ENCODE peak calls at places on chromosomes 16 and 17, in four cellular contexts. One of them, this sample, is unnamed.

GRCh38 chr16:38941-39892 is 14.2 kb downstream of the POLR3K start:
- DNase-seq in neural progenitor cell: no peak
- DNase-seq in GM12878: peak
- DNase-seq in endothelial cell of umbilical vein: no peak
- DNase-seq in this sample: peak

GRCh38 chr16:85514601-85515318 is 98.4 kb upstream of the GSE1 start:
- DNase-seq in neural progenitor cell: peak
- DNase-seq in GM12878: no peak
- DNase-seq in endothelial cell of umbilical vein: no peak
- DNase-seq in this sample: no peak

GRCh38 chr17:15346196-15346595 is 4.8 kb upstream of the TEKT3 start:
- DNase-seq in neural progenitor cell: no peak
- DNase-seq in GM12878: no peak
- DNase-seq in endothelial cell of umbilical vein: no peak
- DNase-seq in this sample: no peak

GRCh38 chr17:37717627-37718382 is 27.1 kb downstream of the HNF1B start:
- DNase-seq in neural progenitor cell: no peak
- DNase-seq in GM12878: no peak
- DNase-seq in endothelial cell of umbilical vein: no peak
- DNase-seq in this sample: no peak

GRCh38 chr17:6452471-6453266 is 8.4 kb downstream of the PIMREG start:
- DNase-seq in neural progenitor cell: no peak
- DNase-seq in GM12878: no peak
- DNase-seq in endothelial cell of umbilical vein: no peak
- DNase-seq in this sample: no peak

GRCh38 chr16:72195609-72196008 is 23.7 kb upstream of the PMFBP1 start:
- DNase-seq in neural progenitor cell: peak
- DNase-seq in GM12878: no peak
- DNase-seq in endothelial cell of umbilical vein: no peak
- DNase-seq in this sample: no peak

GRCh38 chr17:67606896-67607604 is 110.7 kb upstream of the NOL11 start:
- DNase-seq in neural progenitor cell: no peak
- DNase-seq in GM12878: no peak
- DNase-seq in endothelial cell of umbilical vein: peak
- DNase-seq in this sample: no peak

GRCh38 chr17:31523862-31524730 is 132.6 kb downstream of the RAB11FIP4 start:
- DNase-seq in neural progenitor cell: no peak
- DNase-seq in GM12878: no peak
- DNase-seq in endothelial cell of umbilical vein: no peak
- DNase-seq in this sample: no peak

GRCh38 chr16:81189100-81189664 is 49.3 kb upstream of the BCO1 start:
- DNase-seq in neural progenitor cell: no peak
- DNase-seq in GM12878: no peak
- DNase-seq in endothelial cell of umbilical vein: no peak
- DNase-seq in this sample: no peak

GRCh38 chr17:82458885-82459424 is 414 bp downstream of the NARF start:
- DNase-seq in neural progenitor cell: peak
- DNase-seq in GM12878: no peak
- DNase-seq in endothelial cell of umbilical vein: peak
- DNase-seq in this sample: no peak

GRCh38 chr16:10126686-10127085 is 55.5 kb downstream of the GRIN2A start:
- DNase-seq in neural progenitor cell: no peak
- DNase-seq in GM12878: no peak
- DNase-seq in endothelial cell of umbilical vein: no peak
- DNase-seq in this sample: no peak

DNA sequence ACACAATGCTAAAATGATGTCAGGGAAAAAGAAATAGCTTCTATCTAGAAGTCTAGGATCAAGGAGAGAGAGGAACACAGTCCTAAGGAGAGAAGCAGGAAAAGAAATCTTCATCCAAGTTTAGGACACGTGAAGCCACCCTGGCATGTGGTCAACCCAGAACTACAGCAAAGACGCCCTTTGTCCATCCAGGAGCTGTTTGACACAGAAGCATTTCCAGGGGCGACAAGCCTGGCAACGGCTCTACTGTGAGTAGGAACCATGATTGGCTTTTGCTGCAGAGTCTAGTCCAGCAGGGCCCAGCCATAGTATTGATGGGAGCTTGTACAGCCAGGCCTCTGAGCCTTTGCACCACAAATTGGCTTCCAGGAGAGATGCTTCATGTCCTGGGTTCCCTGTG is 185.4 kb upstream of the RPL38 start:
- DNase-seq in neural progenitor cell: no peak
- DNase-seq in GM12878: no peak
- DNase-seq in endothelial cell of umbilical vein: no peak
- DNase-seq in this sample: no peak
- H3K4me2 ChIP-seq in neural progenitor cell: no peak
- H3K4me2 ChIP-seq in GM12878: no peak
- H3K4me2 ChIP-seq in endothelial cell of umbilical vein: no peak
- H3K4me2 ChIP-seq in this sample: no peak

GRCh38 chr16:49521706-49522325 is 148.2 kb downstream of the C16orf78 start:
- DNase-seq in neural progenitor cell: no peak
- DNase-seq in GM12878: no peak
- DNase-seq in endothelial cell of umbilical vein: no peak
- DNase-seq in this sample: peak
- H3K4me2 ChIP-seq in neural progenitor cell: no peak
- H3K4me2 ChIP-seq in GM12878: no peak
- H3K4me2 ChIP-seq in endothelial cell of umbilical vein: no peak
- H3K4me2 ChIP-seq in this sample: no peak

GRCh38 chr17:19937522-19937921 is 40.1 kb downstream of the AKAP10 start:
- DNase-seq in neural progenitor cell: no peak
- DNase-seq in GM12878: no peak
- DNase-seq in endothelial cell of umbilical vein: no peak
- DNase-seq in this sample: no peak
- H3K4me2 ChIP-seq in neural progenitor cell: no peak
- H3K4me2 ChIP-seq in GM12878: no peak
- H3K4me2 ChIP-seq in endothelial cell of umbilical vein: no peak
- H3K4me2 ChIP-seq in this sample: no peak

DNA sequence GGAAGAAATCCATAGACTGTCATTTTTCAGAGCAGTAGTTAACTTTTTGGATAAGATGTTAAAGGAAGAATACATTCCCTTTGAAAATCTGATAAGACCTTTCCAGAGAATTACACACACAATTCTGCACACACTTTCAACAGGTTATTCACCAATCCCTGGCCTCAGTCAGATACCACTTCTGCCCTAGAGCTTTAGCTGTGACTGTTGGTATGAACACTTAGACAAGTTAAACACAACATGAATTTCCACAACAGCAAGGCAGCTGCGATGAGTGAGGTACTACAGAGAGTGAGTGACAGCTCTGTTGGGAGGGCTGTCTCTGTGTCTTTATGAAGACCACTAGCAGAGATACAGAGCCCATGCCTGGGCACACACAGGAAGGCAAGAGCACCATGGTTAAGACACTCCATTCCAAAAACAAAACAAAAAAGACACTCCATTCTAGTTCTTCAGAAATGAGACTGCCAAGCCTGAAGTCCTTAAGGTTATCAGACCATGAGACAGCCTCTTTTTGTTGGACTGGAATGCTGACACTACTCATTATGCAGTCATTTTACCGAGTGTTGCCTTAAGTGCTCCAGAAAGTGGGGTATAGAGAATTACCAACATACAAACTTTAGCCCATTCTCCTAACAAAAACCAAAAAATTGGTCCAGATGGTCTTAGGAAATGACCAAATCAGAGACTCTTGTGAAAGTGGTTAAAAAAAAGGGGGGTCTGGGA is 42.4 kb downstream of the TOM1L2 start:
- DNase-seq in neural progenitor cell: no peak
- DNase-seq in GM12878: no peak
- DNase-seq in endothelial cell of umbilical vein: no peak
- DNase-seq in this sample: no peak
- H3K4me2 ChIP-seq in neural progenitor cell: no peak
- H3K4me2 ChIP-seq in GM12878: no peak
- H3K4me2 ChIP-seq in endothelial cell of umbilical vein: no peak
- H3K4me2 ChIP-seq in this sample: no peak

GRCh38 chr16:55912022-55912421 is 36.8 kb upstream of the CES5A start:
- DNase-seq in neural progenitor cell: no peak
- DNase-seq in GM12878: no peak
- DNase-seq in endothelial cell of umbilical vein: no peak
- DNase-seq in this sample: no peak

GRCh38 chr16:55913717-55914116 is 38.5 kb upstream of the CES5A start:
- DNase-seq in neural progenitor cell: no peak
- DNase-seq in GM12878: no peak
- DNase-seq in endothelial cell of umbilical vein: no peak
- DNase-seq in this sample: no peak

GRCh38 chr16:55911616-55912015 is 36.4 kb upstream of the CES5A start:
- DNase-seq in neural progenitor cell: no peak
- DNase-seq in GM12878: no peak
- DNase-seq in endothelial cell of umbilical vein: no peak
- DNase-seq in this sample: no peak

GRCh38 chr16:55915116-55915827 is 40.1 kb upstream of the CES5A start:
- DNase-seq in neural progenitor cell: peak
- DNase-seq in GM12878: no peak
- DNase-seq in endothelial cell of umbilical vein: no peak
- DNase-seq in this sample: no peak

GRCh38 chr16:55914383-55914782 is 39.2 kb upstream of the CES5A start:
- DNase-seq in neural progenitor cell: no peak
- DNase-seq in GM12878: no peak
- DNase-seq in endothelial cell of umbilical vein: no peak
- DNase-seq in this sample: no peak
- H3K4me2 ChIP-seq in neural progenitor cell: no peak
- H3K4me2 ChIP-seq in GM12878: no peak
- H3K4me2 ChIP-seq in endothelial cell of umbilical vein: no peak
- H3K4me2 ChIP-seq in this sample: no peak

DNA sequence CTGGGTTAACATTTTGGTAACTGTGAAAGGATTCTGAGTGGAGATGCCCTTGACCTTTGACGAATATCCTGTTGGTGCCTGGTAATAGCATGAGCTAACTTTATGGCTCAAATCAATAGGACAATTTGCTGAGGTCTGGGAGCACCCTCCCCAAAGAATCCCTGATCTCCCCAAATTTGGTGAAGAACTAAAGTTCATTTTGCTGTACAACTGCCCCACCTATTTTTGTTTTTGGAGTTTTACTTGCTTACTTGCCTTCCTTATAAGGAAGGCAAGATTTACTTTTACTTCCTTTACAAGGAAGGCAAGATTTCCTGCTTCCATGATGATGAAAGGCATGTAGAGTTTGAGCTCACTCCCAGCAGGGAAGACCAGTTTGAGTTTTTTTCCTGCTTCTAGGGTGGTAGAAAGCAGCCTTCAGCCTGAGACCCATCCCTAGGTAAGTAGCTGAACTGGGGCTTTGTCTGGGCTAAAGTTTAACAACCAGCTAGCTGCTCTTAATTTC is 2.8 kb downstream of the KRTAP4-9 start:
- DNase-seq in neural progenitor cell: no peak
- DNase-seq in GM12878: no peak
- DNase-seq in endothelial cell of umbilical vein: no peak
- DNase-seq in this sample: no peak
- H3K4me2 ChIP-seq in neural progenitor cell: no peak
- H3K4me2 ChIP-seq in GM12878: no peak
- H3K4me2 ChIP-seq in endothelial cell of umbilical vein: no peak
- H3K4me2 ChIP-seq in this sample: no peak

DNA sequence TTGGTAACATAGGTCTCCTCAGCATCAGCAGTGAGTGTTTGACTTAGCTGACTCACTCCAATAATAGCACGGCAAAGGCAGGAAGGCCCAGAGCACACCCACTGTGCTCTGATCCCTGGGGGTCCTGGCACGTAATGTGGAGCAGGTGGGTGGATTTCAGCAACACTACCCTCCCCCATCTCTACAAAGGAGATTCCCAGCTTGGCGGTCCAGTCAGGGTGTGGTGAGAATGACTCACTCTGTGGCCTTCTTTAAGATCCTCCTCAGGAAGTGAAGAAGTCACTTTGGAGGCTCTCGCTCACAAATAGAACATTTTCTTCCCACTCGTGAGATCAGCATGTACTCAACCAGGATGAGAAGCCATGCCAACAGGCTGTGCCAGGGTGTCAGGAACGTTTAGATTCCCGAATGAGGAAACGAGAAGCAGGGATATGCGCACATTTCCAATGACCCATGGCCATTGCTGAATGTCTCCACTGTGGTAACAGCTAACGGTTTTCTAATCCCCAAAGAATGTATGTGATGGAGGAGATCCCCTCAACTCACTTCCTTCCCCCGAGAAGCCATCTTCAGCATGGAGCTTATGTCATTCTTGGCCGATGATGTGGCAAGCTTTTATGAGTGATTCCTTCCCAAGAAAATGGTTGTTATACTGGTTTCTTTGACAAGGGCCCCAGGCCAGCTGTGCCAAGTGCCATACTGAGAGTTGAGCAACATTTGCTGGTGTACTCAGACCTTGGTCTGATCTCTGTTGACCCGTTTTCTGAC is 365.2 kb downstream of the C16orf95 start:
- DNase-seq in neural progenitor cell: no peak
- DNase-seq in GM12878: no peak
- DNase-seq in endothelial cell of umbilical vein: peak
- DNase-seq in this sample: no peak
- H3K4me2 ChIP-seq in neural progenitor cell: no peak
- H3K4me2 ChIP-seq in GM12878: no peak
- H3K4me2 ChIP-seq in endothelial cell of umbilical vein: peak
- H3K4me2 ChIP-seq in this sample: no peak

GRCh38 chr17:4899341-4900230 is at the start of gene C17orf107:
- DNase-seq in neural progenitor cell: peak
- DNase-seq in GM12878: no peak
- DNase-seq in endothelial cell of umbilical vein: peak
- DNase-seq in this sample: no peak

GRCh38 chr17:4900231-4901107 is 1.1 kb downstream of the C17orf107 start:
- DNase-seq in neural progenitor cell: peak
- DNase-seq in GM12878: no peak
- DNase-seq in endothelial cell of umbilical vein: no peak
- DNase-seq in this sample: no peak

GRCh38 chr17:4901648-4902344 is 1.1 kb downstream of the CHRNE start:
- DNase-seq in neural progenitor cell: no peak
- DNase-seq in GM12878: no peak
- DNase-seq in endothelial cell of umbilical vein: peak
- DNase-seq in this sample: no peak

GRCh38 chr17:4902540-4902939 is 358 bp downstream of the CHRNE start:
- DNase-seq in neural progenitor cell: no peak
- DNase-seq in GM12878: no peak
- DNase-seq in endothelial cell of umbilical vein: no peak
- DNase-seq in this sample: no peak

DNA sequence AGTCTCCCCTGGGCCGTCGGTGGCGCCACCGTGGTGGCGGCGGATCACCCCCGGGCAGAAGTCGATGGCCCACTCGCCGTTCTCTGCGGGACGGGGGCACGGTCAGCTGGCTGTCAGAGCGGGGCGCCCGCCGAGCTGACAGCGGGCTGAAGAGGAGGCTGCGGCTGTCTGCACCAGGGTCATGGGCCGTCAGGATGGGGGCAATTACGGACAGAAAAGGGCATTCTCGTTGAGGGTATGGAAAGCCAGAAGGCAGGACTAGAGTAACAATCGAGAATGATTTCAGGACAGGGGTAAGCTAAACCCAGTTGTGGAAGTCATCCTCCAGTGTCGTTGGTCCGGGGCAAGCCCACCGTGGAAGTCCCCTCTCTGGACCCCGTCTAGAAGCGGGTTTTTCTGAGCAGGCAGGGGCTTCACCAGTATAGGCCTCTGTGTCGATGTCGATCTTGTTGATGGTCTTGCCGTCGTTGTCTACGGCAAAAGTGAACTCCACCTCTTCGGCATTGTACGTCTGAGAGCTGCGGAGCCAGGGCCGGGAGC is 1.7 kb downstream of the CHRNE start:
- DNase-seq in neural progenitor cell: no peak
- DNase-seq in GM12878: no peak
- DNase-seq in endothelial cell of umbilical vein: no peak
- DNase-seq in this sample: no peak
- H3K4me2 ChIP-seq in neural progenitor cell: no peak
- H3K4me2 ChIP-seq in GM12878: peak
- H3K4me2 ChIP-seq in endothelial cell of umbilical vein: peak
- H3K4me2 ChIP-seq in this sample: no peak

This sample was measured in DND-41.